ENCODE peak calls at places on chromosomes 6 and 20, in ten cellular contexts. J is activated T-cell treated with anti-CD3 and anti-CD28 coated beads, Interleukin-2, amount 50 U/mL, for 48 hours; O is adrenal gland; N is anterior cingulate cortex; E is NCI-H1092 treated with DMSO at 0.1 percent for 48 hours; A is neural crest cell; T is PC-3; L is type B pancreatic cell; X is posterior vena cava; P is mesenteric fat pad. U is an unnamed sample.

GRCh38 chr20:497979-498378 is 35.6 kb upstream of the TBC1D20 start:
- DNase-seq in J (no peak), O (no peak), N (no peak), E (no peak), A (no peak), T (no peak), L (no peak), X (no peak), P (no peak), U (no peak)

GRCh38 chr20:62816879-62817873 is at the start of gene COL9A3:
- DNase-seq in J (no peak), O (no peak), N (no peak), E (no peak), A (peak; percentile 59), T (no peak), L (no peak), X (no peak), P (no peak), U (no peak)

GRCh38 chr6:17013701-17014100 is 88.1 kb upstream of the STMND1 start:
- DNase-seq in J (no peak), O (no peak), N (no peak), E (no peak), A (no peak), T (peak; percentile 89), L (no peak), X (no peak), P (no peak), U (no peak)

GRCh38 chr6:16243055-16243454 is 4.7 kb downstream of the GMPR start:
- DNase-seq in J (no peak), O (no peak), N (peak; percentile 16), E (no peak), A (no peak), T (peak; percentile 94), L (no peak), X (no peak), P (no peak), U (no peak)

GRCh38 chr6:107806675-107807074 is 17.4 kb downstream of the SCML4 start:
- DNase-seq in J (no peak), O (peak; percentile 7), N (no peak), E (no peak), A (no peak), T (no peak), L (peak; percentile 64), X (no peak), P (no peak), U (no peak)

GRCh38 chr6:6584310-6585002 is 4.1 kb upstream of the LY86 start:
- DNase-seq in J (no peak), O (no peak), N (no peak), E (no peak), A (no peak), T (no peak), L (no peak), X (no peak), P (no peak), U (no peak)

GRCh38 chr20:45300961-45301360 is 5.7 kb upstream of the RBPJL start:
- DNase-seq in J (peak; percentile 69), O (no peak), N (no peak), E (no peak), A (peak; percentile 53), T (peak; percentile 47), L (no peak), X (no peak), P (no peak), U (no peak)

GRCh38 chr6:37029249-37029959 is 23.9 kb downstream of the FGD2 start:
- DNase-seq in J (peak; percentile 68), O (peak; percentile 90), N (peak; percentile 41), E (no peak), A (peak; percentile 58), T (peak; percentile 91), L (no peak), X (peak; percentile 94), P (no peak), U (peak; percentile 82)

GRCh38 chr6:136959471-136959891 is 37.4 kb downstream of the SLC35D3 start:
- DNase-seq in J (no peak), O (no peak), N (no peak), E (peak; percentile 89), A (no peak), T (no peak), L (no peak), X (no peak), P (no peak), U (no peak)

U was measured in CMK.